ENCODE peak calls at places on chromosome 13, in seven cellular contexts. One of them, this sample, is unnamed.

GRCh38 chr13:80235559-80236296 is 105.2 kb downstream of the SPRY2 start:
- DNase-seq in spleen: no peak
- DNase-seq in mucosa of descending colon: no peak
- DNase-seq in fibroblast of lung: peak; percentile 65
- DNase-seq in fibroblast of pulmonary artery: peak; percentile 64
- DNase-seq in NB4: peak; percentile 9
- DNase-seq in CD8-positive, alpha-beta T cell: no peak
- DNase-seq in this sample: no peak

GRCh38 chr13:28501547-28501946 is 6.6 kb upstream of the FLT1 start:
- DNase-seq in mucosa of descending colon: no peak
- DNase-seq in spleen: peak; percentile 79
- DNase-seq in fibroblast of lung: no peak
- DNase-seq in NB4: no peak
- DNase-seq in CD8-positive, alpha-beta T cell: no peak
- DNase-seq in fibroblast of pulmonary artery: no peak
- DNase-seq in this sample: no peak

GRCh38 chr13:110067355-110068175 is 239.4 kb downstream of the COL4A1 start:
- DNase-seq in fibroblast of pulmonary artery: peak; percentile 31
- DNase-seq in spleen: no peak
- DNase-seq in mucosa of descending colon: no peak
- DNase-seq in fibroblast of lung: peak; percentile 15
- DNase-seq in NB4: no peak
- DNase-seq in CD8-positive, alpha-beta T cell: no peak
- DNase-seq in this sample: peak; percentile 42

GRCh38 chr13:84902243-84902642 is 897.0 kb downstream of the SLITRK6 start:
- DNase-seq in CD8-positive, alpha-beta T cell: no peak
- DNase-seq in mucosa of descending colon: no peak
- DNase-seq in NB4: no peak
- DNase-seq in fibroblast of pulmonary artery: no peak
- DNase-seq in fibroblast of lung: no peak
- DNase-seq in spleen: no peak
- DNase-seq in this sample: no peak

GRCh38 chr13:80166352-80166751 is 174.6 kb downstream of the SPRY2 start:
- DNase-seq in mucosa of descending colon: no peak
- DNase-seq in CD8-positive, alpha-beta T cell: no peak
- DNase-seq in fibroblast of pulmonary artery: no peak
- DNase-seq in spleen: no peak
- DNase-seq in NB4: no peak
- DNase-seq in fibroblast of lung: peak; percentile 40
- DNase-seq in this sample: peak; percentile 32

GRCh38 chr13:91245283-91245682 is 102.2 kb upstream of the MIR17HG start:
- DNase-seq in CD8-positive, alpha-beta T cell: no peak
- DNase-seq in fibroblast of lung: no peak
- DNase-seq in spleen: no peak
- DNase-seq in mucosa of descending colon: no peak
- DNase-seq in NB4: no peak
- DNase-seq in fibroblast of pulmonary artery: no peak
- DNase-seq in this sample: no peak

GRCh38 chr13:35716186-35716585 is 239.7 kb upstream of the MAB21L1 start:
- DNase-seq in fibroblast of pulmonary artery: peak; percentile 35
- DNase-seq in fibroblast of lung: peak; percentile 68
- DNase-seq in mucosa of descending colon: no peak
- DNase-seq in CD8-positive, alpha-beta T cell: no peak
- DNase-seq in spleen: no peak
- DNase-seq in NB4: peak; percentile 20
- DNase-seq in this sample: peak; percentile 37

GRCh38 chr13:108705031-108705430 is 75.6 kb downstream of the MYO16 start:
- DNase-seq in NB4: no peak
- DNase-seq in CD8-positive, alpha-beta T cell: no peak
- DNase-seq in fibroblast of lung: no peak
- DNase-seq in mucosa of descending colon: no peak
- DNase-seq in spleen: no peak
- DNase-seq in fibroblast of pulmonary artery: no peak
- DNase-seq in this sample: no peak

GRCh38 chr13:67880916-67881315 is 650.8 kb upstream of the PCDH9 start:
- DNase-seq in mucosa of descending colon: no peak
- DNase-seq in fibroblast of lung: peak; percentile 70
- DNase-seq in NB4: no peak
- DNase-seq in fibroblast of pulmonary artery: no peak
- DNase-seq in spleen: no peak
- DNase-seq in CD8-positive, alpha-beta T cell: no peak
- DNase-seq in this sample: no peak

GRCh38 chr13:110254151-110254679 is 52.7 kb downstream of the COL4A1 start:
- DNase-seq in CD8-positive, alpha-beta T cell: no peak
- DNase-seq in NB4: no peak
- DNase-seq in spleen: no peak
- DNase-seq in fibroblast of lung: no peak
- DNase-seq in mucosa of descending colon: no peak
- DNase-seq in fibroblast of pulmonary artery: no peak
- DNase-seq in this sample: peak; percentile 90

GRCh38 chr13:106472621-106473020 is 62.8 kb downstream of the EFNB2 start:
- DNase-seq in mucosa of descending colon: no peak
- DNase-seq in spleen: no peak
- DNase-seq in NB4: no peak
- DNase-seq in CD8-positive, alpha-beta T cell: no peak
- DNase-seq in fibroblast of lung: no peak
- DNase-seq in fibroblast of pulmonary artery: no peak
- DNase-seq in this sample: no peak
- H3K4me3 ChIP-seq in mucosa of descending colon: no peak overlapping the region
- H3K4me3 ChIP-seq in spleen: no peak overlapping the region
- H3K4me3 ChIP-seq in NB4: no peak overlapping the region
- H3K4me3 ChIP-seq in CD8-positive, alpha-beta T cell: no peak overlapping the region
- H3K4me3 ChIP-seq in fibroblast of lung: peak overlapping the region; percentile 13
- H3K4me3 ChIP-seq in fibroblast of pulmonary artery: peak overlapping the region; percentile 21
- H3K4me3 ChIP-seq in this sample: no peak overlapping the region

DNA sequence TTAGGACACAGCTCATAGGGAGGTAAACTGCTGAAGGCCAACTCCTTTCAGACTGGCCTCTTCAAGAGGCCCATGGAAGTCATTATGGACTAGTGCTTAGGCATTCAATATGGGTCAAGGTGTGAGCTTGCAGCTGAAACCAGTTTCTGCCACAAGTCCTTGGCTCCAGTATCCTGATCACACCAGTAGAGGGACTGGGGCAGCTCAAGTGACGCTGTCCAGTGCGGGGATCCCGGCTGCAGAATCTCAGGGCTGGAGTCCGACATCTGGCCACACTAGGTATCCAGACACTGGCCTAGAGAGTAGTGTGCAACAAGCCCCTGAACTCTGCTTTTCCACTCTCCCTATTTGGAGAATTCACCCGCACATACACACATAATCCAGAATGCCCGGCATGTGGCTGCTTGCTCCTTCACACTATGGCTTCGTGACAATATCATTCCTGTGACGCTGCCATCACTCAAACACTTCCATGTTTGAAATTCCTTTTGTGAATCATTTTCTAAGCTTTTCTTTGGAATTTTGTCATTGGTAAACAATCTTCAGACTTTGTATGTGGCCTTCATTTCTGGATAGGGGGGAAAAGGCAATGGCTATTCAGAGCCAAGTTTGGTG is 425.1 kb downstream of the EFNB2 start:
- DNase-seq in NB4: no peak
- DNase-seq in spleen: no peak
- DNase-seq in fibroblast of lung: peak; percentile 73
- DNase-seq in mucosa of descending colon: no peak
- DNase-seq in fibroblast of pulmonary artery: no peak
- DNase-seq in CD8-positive, alpha-beta T cell: no peak
- DNase-seq in this sample: no peak
- TF ChIP-seq CTCF in NB4: no peak
- TF ChIP-seq CTCF in spleen: no peak
- TF ChIP-seq CTCF in fibroblast of lung: no peak
- TF ChIP-seq CTCF in mucosa of descending colon: no peak
- TF ChIP-seq CTCF in fibroblast of pulmonary artery: no peak
- TF ChIP-seq CTCF in CD8-positive, alpha-beta T cell: no peak
- TF ChIP-seq CTCF in this sample: no peak

GRCh38 chr13:92805766-92806165 is 420.8 kb upstream of the GPC6 start:
- DNase-seq in fibroblast of lung: no peak
- DNase-seq in spleen: no peak
- DNase-seq in mucosa of descending colon: no peak
- DNase-seq in NB4: no peak
- DNase-seq in CD8-positive, alpha-beta T cell: no peak
- DNase-seq in fibroblast of pulmonary artery: no peak
- DNase-seq in this sample: peak; percentile 4
- H3K4me3 ChIP-seq in fibroblast of lung: peak overlapping the region; percentile 11
- H3K4me3 ChIP-seq in spleen: no peak overlapping the region
- H3K4me3 ChIP-seq in mucosa of descending colon: no peak overlapping the region
- H3K4me3 ChIP-seq in NB4: peak overlapping the region; percentile 40
- H3K4me3 ChIP-seq in CD8-positive, alpha-beta T cell: peak overlapping the region; percentile 31
- H3K4me3 ChIP-seq in fibroblast of pulmonary artery: peak overlapping the region; percentile 34
- H3K4me3 ChIP-seq in this sample: peak overlapping the region; percentile 58

DNA sequence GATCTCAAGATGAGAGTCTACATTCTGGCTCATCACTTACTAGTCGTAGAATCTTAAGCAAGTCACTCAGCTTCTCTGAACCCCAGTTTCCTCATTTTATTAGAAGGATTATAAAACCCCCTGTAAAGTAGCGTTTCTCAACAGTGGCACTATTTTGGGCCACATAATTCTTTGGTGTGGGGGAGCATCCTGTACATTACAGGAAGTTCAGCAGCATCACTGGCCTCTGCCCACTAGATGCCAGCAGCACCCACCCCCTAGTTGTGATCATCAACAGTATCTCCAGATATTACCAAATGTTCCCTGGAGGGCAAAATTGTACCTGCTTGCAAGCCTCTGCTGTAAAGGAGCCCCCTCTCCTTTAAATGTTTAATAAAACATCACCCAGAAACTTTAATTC is 22.6 kb downstream of the STARD13 start:
- DNase-seq in fibroblast of lung: no peak
- DNase-seq in spleen: no peak
- DNase-seq in CD8-positive, alpha-beta T cell: no peak
- DNase-seq in fibroblast of pulmonary artery: no peak
- DNase-seq in mucosa of descending colon: no peak
- DNase-seq in NB4: peak; percentile 47
- DNase-seq in this sample: no peak
- TF ChIP-seq CTCF in fibroblast of lung: no peak
- TF ChIP-seq CTCF in spleen: no peak
- TF ChIP-seq CTCF in CD8-positive, alpha-beta T cell: no peak
- TF ChIP-seq CTCF in fibroblast of pulmonary artery: peak; percentile 6
- TF ChIP-seq CTCF in mucosa of descending colon: no peak
- TF ChIP-seq CTCF in NB4: peak; percentile 16
- TF ChIP-seq CTCF in this sample: peak; percentile 18

DNA sequence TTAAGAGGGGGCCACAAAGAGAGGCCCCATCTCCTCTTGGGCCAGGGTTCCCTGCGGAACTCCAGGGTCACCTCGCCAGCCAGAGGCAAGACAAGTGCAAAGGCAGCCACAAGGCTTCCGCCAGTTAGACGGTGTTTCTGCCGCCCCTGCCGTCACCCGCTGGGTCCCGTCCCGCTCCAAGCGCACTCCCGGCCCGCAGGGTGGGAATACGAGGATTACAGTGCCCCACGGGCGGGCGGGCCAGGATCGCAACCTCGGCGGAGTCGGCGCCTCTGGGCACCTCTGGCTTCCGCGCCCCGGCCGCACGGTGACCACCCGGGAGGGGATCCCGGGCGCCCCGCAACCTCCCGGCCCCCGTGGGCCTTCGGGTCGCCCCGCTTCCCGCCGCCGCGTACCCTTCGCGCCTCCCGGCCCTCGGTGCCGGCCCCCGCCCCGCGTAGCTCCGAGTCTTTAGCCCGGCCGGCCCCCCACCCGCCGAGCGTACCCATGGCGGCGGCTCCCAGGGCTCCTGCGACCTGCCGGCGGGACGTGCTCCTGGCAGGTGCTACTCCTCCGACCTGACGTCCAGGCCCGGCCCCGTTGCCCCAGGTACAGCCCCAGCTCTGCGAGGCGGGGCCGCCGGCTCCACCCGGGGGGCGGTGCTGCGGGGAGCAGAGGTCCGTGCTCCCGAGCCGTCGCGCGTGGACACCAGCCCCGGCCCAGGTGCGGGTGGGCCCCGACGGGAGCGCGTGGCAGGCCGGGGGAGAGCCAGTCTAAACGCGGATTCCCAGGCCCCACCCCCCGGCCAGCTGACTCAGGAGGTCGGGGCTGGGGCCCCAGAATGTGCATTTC is at the start of gene SLC15A1:
- DNase-seq in spleen: no peak
- DNase-seq in CD8-positive, alpha-beta T cell: no peak
- DNase-seq in fibroblast of pulmonary artery: no peak
- DNase-seq in fibroblast of lung: no peak
- DNase-seq in NB4: no peak
- DNase-seq in mucosa of descending colon: peak; percentile 62
- DNase-seq in this sample: no peak
- H3K4me3 ChIP-seq in spleen: peak within 1 kb of the TSS; percentile 22
- H3K4me3 ChIP-seq in CD8-positive, alpha-beta T cell: no peak within 1 kb of the TSS
- H3K4me3 ChIP-seq in fibroblast of pulmonary artery: peak within 1 kb of the TSS; percentile 14
- H3K4me3 ChIP-seq in fibroblast of lung: no peak within 1 kb of the TSS
- H3K4me3 ChIP-seq in NB4: no peak within 1 kb of the TSS
- H3K4me3 ChIP-seq in mucosa of descending colon: no peak within 1 kb of the TSS
- H3K4me3 ChIP-seq in this sample: peak within 1 kb of the TSS; percentile 5

GRCh38 chr13:70817571-70817970 is 709.3 kb upstream of the KLHL1 start:
- DNase-seq in spleen: no peak
- DNase-seq in fibroblast of lung: peak; percentile 33
- DNase-seq in fibroblast of pulmonary artery: no peak
- DNase-seq in CD8-positive, alpha-beta T cell: no peak
- DNase-seq in mucosa of descending colon: no peak
- DNase-seq in NB4: no peak
- DNase-seq in this sample: no peak

GRCh38 chr13:70812481-70812880 is 704.2 kb upstream of the KLHL1 start:
- DNase-seq in CD8-positive, alpha-beta T cell: no peak
- DNase-seq in fibroblast of lung: peak; percentile 90
- DNase-seq in spleen: no peak
- DNase-seq in fibroblast of pulmonary artery: peak; percentile 22
- DNase-seq in NB4: no peak
- DNase-seq in mucosa of descending colon: no peak
- DNase-seq in this sample: no peak

GRCh38 chr13:70809588-70809987 is 701.3 kb upstream of the KLHL1 start:
- DNase-seq in spleen: no peak
- DNase-seq in fibroblast of lung: no peak
- DNase-seq in CD8-positive, alpha-beta T cell: no peak
- DNase-seq in mucosa of descending colon: no peak
- DNase-seq in NB4: no peak
- DNase-seq in fibroblast of pulmonary artery: no peak
- DNase-seq in this sample: no peak

GRCh38 chr13:70816853-70817252 is 708.6 kb upstream of the KLHL1 start:
- DNase-seq in fibroblast of lung: peak; percentile 41
- DNase-seq in CD8-positive, alpha-beta T cell: no peak
- DNase-seq in spleen: no peak
- DNase-seq in NB4: no peak
- DNase-seq in mucosa of descending colon: no peak
- DNase-seq in fibroblast of pulmonary artery: no peak
- DNase-seq in this sample: no peak

DNA sequence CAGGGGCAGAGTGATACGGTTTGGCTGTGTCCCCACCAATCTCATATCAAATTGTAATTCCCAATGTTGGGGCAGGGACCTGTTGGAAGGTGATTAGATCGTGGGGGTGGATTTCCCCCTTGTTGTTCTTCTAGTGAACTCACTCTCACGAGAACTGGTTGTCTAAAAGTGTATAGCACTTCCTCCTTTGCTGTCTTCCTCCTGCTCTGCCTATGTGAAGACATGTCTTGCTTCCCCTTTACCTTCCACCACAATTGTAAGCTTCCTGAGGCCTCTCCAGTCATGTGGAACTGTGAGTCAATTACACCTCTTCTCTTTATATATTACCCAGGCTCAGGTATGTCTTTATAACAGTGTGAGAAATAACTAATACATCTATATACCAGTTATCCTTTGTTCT is 706.4 kb upstream of the KLHL1 start:
- DNase-seq in spleen: no peak
- DNase-seq in NB4: peak; percentile 22
- DNase-seq in mucosa of descending colon: no peak
- DNase-seq in CD8-positive, alpha-beta T cell: no peak
- DNase-seq in fibroblast of pulmonary artery: no peak
- DNase-seq in fibroblast of lung: no peak
- DNase-seq in this sample: no peak
- TF ChIP-seq CTCF in spleen: no peak
- TF ChIP-seq CTCF in NB4: no peak
- TF ChIP-seq CTCF in mucosa of descending colon: no peak
- TF ChIP-seq CTCF in CD8-positive, alpha-beta T cell: no peak
- TF ChIP-seq CTCF in fibroblast of pulmonary artery: no peak
- TF ChIP-seq CTCF in fibroblast of lung: no peak
- TF ChIP-seq CTCF in this sample: no peak

This sample was measured in fibroblast of villous mesenchyme.